ENCODE peak calls at places on chromosomes 4 and X, in six cellular contexts. J is stomach, N is progenitor cell of endocrine pancreas, B is OCI-LY7, F is endothelial cell, O is type B pancreatic cell. M is an unnamed sample.
A peak's percentile ranks its signal among the peaks of the same experiment; 100 is the strongest.

GRCh38 chrX:79601336-79602131 is 234.4 kb upstream of the ITM2A start:
- DNase-seq in F (no peak), B (no peak), N (no peak), J (no peak), O (no peak), M (no peak)

GRCh38 chrX:74422576-74423288 is 1.4 kb downstream of the SLC16A2 start:
- DNase-seq in J (peak; percentile 59), B (no peak), O (peak; percentile 75), F (peak; percentile 44), N (peak; percentile 23), M (no peak)

GRCh38 chr4:125198916-125199315 is 115.8 kb upstream of the FAT4 start:
- DNase-seq in N (no peak), J (no peak), B (no peak), F (no peak), O (no peak), M (no peak)

GRCh38 chrX:110244951-110245480 is 72.9 kb downstream of the AMMECR1 start:
- DNase-seq in F (no peak), N (no peak), J (no peak), B (no peak), O (no peak), M (no peak)

GRCh38 chrX:31670245-31670644 is 598.4 kb upstream of the FTHL17 start:
- DNase-seq in J (no peak), F (no peak), O (no peak), N (no peak), B (no peak), M (no peak)

GRCh38 chr4:6050551-6050950 is 32.3 kb upstream of the C4orf50 start:
- DNase-seq in O (no peak), J (no peak), B (no peak), F (no peak), N (no peak), M (no peak)

GRCh38 chrX:48468247-48468671 is 1.8 kb downstream of the SLC38A5 start:
- DNase-seq in N (no peak), O (no peak), B (peak; percentile 43), F (no peak), J (peak; percentile 43), M (no peak)

GRCh38 chrX:13463608-13464007 is 105.8 kb upstream of the EGFL6 start:
- DNase-seq in F (no peak), J (no peak), B (peak; percentile 68), O (no peak), N (no peak), M (no peak)

GRCh38 chrX:51459125-51459524 is 37.3 kb downstream of the NUDT11 start:
- DNase-seq in J (no peak), F (peak; percentile 10), B (peak; percentile 54), N (no peak), O (no peak), M (no peak)

GRCh38 chr4:128310266-128310697 is 22.7 kb upstream of the PGRMC2 start:
- DNase-seq in F (no peak), B (no peak), N (no peak), J (no peak), O (no peak), M (no peak)

GRCh38 chr4:44700427-44700826 is 22.2 kb downstream of the GUF1 start:
- DNase-seq in F (no peak), J (no peak), O (no peak), N (no peak), B (no peak), M (no peak)

GRCh38 chrX:122596998-122597397 is 587.1 kb upstream of the GRIA3 start:
- DNase-seq in J (no peak), F (no peak), B (no peak), O (no peak), N (no peak), M (no peak)

GRCh38 chr4:151409470-151410313 is 716 bp downstream of the FHIP1A start:
- DNase-seq in F (peak; percentile 9), N (peak; percentile 30), B (no peak), J (peak; percentile 49), O (peak; percentile 71), M (no peak)

GRCh38 chrX:103584606-103585005 is 709 bp upstream of the TCEAL4 start:
- DNase-seq in F (no peak), N (no peak), O (no peak), J (no peak), B (no peak), M (no peak)

GRCh38 chr4:21688596-21689265 is 259.8 kb downstream of the KCNIP4 start:
- DNase-seq in F (no peak), B (no peak), N (no peak), J (no peak), O (no peak), M (no peak)

GRCh38 chrX:153600032-153600373 is 1.1 kb upstream of the CCNQ start:
- DNase-seq in N (no peak), F (no peak), J (no peak), B (peak; percentile 26), O (no peak), M (no peak)

GRCh38 chr4:15738877-15739276 is 36.0 kb downstream of the BST1 start:
- DNase-seq in B (no peak), O (no peak), F (no peak), N (no peak), J (no peak), M (no peak)

GRCh38 chr4:38673109-38673978 is 9.3 kb downstream of the KLF3 start:
- DNase-seq in N (no peak), F (no peak), J (peak; percentile 67), O (no peak), B (no peak), M (no peak)

GRCh38 chr4:38820329-38821061 is 15.9 kb upstream of the TLR1 start:
- DNase-seq in N (no peak), O (no peak), B (no peak), F (no peak), J (no peak), M (no peak)

GRCh38 chrX:57587062-57587461 is 4.7 kb upstream of the ZXDB start:
- DNase-seq in B (no peak), J (no peak), O (no peak), F (no peak), N (no peak), M (no peak)

GRCh38 chrX:9897761-9898161 is 69.4 kb upstream of the CLDN34 start:
- DNase-seq in B (no peak), O (no peak), J (peak; percentile 5), F (no peak), N (no peak), M (no peak)

GRCh38 chrX:124530803-124531202 is 184.4 kb downstream of the SH2D1A start:
- DNase-seq in B (no peak), J (no peak), O (no peak), F (no peak), N (no peak), M (no peak)

GRCh38 chrX:147550217-147550616 is 361.5 kb upstream of the FMR1 start:
- DNase-seq in O (no peak), J (no peak), N (no peak), F (peak; percentile 40), B (peak; percentile 4), M (no peak)

GRCh38 chrX:132488092-132488749 is 617 bp downstream of the MBNL3 start:
- DNase-seq in J (no peak), N (no peak), F (no peak), O (no peak), B (peak; percentile 70), M (no peak)

GRCh38 chrX:128436397-128437103 is 384.3 kb upstream of the ACTRT1 start:
- DNase-seq in O (no peak), J (no peak), N (no peak), F (no peak), B (no peak), M (no peak)

GRCh38 chrX:135481696-135482179 is 38.7 kb upstream of the INTS6L start:
- DNase-seq in F (no peak), N (no peak), O (no peak), B (no peak), J (no peak), M (no peak)

GRCh38 chr4:139083533-139084424 is 68.2 kb downstream of the NOCT start:
- DNase-seq in J (peak; percentile 90), B (peak; percentile 93), O (peak; percentile 92), F (peak; percentile 58), N (peak; percentile 83), M (peak; percentile 79)
- TF ChIP-seq CTCF in J (peak; percentile 37), B (peak; percentile 50), O (peak; percentile 73), F (peak; percentile 27), N (peak; percentile 51), M (no peak)

GRCh38 chr4:120770897-120771296 is 151.6 kb downstream of the PRDM5 start:
- DNase-seq in O (no peak), J (no peak), B (no peak), F (no peak), N (no peak), M (no peak)

GRCh38 chr4:120773641-120774040 is 148.9 kb downstream of the PRDM5 start:
- DNase-seq in J (no peak), N (no peak), B (peak; percentile 67), F (no peak), O (no peak), M (no peak)

GRCh38 chr4:120769227-120769626 is 153.3 kb downstream of the PRDM5 start:
- DNase-seq in F (no peak), J (no peak), N (no peak), B (no peak), O (no peak), M (no peak)

GRCh38 chr4:120771907-120772306 is 150.6 kb downstream of the PRDM5 start:
- DNase-seq in J (no peak), O (no peak), N (no peak), B (no peak), F (no peak), M (no peak)
- TF ChIP-seq CTCF in J (no peak), O (peak; percentile 25), N (no peak), B (peak; percentile 46), F (no peak), M (no peak)

DNA sequence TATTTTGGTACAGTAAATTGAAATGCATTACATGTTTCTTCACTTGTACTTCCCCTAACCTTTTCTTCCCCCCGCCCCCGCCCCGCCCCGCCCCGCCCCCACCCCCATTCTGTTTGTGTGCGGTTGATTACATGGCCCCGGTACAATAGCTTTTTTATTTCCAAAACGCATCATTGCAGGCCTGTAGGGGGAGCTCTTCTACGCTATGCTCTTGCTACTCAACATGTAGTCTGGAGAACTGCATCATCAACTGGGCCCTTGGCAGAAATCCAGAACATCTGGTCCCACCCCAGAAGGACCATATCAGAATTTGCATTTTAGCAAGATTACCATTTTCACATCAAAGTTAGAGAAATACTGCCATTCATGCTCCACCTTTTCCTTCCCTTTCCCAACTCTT is 333.3 kb upstream of the DDX53 start:
- DNase-seq in J (no peak), N (no peak), B (peak; percentile 13), O (no peak), F (peak; percentile 6), M (no peak)
- TF ChIP-seq CTCF in J (no peak), N (peak; percentile 23), B (no peak), O (peak; percentile 52), F (peak; percentile 33), M (no peak)

DNA sequence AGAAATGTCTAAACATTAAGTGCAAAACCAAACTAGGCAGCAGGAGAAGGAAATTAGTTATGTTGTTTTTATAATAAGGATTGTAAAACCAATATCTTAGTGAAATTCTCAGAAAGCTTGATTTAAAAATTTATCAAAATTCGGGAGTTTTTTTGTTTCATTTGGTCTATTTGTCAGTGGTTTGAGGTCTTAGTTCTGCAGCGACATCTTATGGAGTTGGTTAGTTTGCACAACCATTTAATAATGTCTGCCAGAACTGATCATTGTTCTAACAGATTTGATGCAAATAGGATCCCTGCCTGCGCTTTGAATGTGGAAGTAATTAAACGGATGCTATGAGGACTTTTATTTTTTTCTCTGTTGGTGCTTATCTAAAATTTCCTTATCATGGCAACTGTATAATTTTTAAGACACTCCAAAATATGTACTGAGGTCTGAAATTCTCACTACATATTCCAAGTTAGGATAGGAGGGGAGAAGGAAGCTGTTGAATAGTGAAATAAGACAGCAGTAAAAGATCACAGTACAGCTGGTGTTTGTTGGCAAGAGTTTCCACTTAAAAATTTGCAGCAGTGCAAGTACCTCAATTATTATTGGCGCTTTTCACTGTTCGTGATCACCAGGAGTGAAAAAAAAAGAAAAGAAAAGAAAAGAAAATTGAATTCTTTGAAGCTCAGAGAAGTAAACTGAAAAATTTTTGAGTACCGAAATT is 2521.4 kb downstream of the ARAP2 start:
- DNase-seq in F (no peak), B (no peak), J (no peak), N (no peak), O (no peak), M (no peak)
- TF ChIP-seq CTCF in F (no peak), B (no peak), J (no peak), N (no peak), O (no peak), M (no peak)

M was measured in activated B cell treated with CpG ODN at 0.5 μM for 24 hours.